ENCODE peak calls at places on chromosomes 7 and 10, in eight cellular contexts. A is IMR-90; P is natural killer cell; Z is PC-3; J is activated CD8-positive, alpha-beta memory T cell treated with anti-CD3 and anti-CD28 coated beads, Interleukin-2, amount 10 ng/mL, durations not matched to agents 7 days and 5 days; Y is sciatic nerve; N is Right ventricle myocardium inferior; H is upper lobe of left lung. V is an unnamed sample.

GRCh38 chr10:35442006-35442405 is 105.7 kb downstream of the CCNY start:
- ATAC-seq in A (peak; percentile 35), P (peak; percentile 52), Z (no peak), J (no peak), Y (no peak), N (no peak), H (no peak), V (peak; percentile 64)

GRCh38 chr10:580796-581195 is 108.7 kb downstream of the DIP2C start:
- ATAC-seq in A (peak; percentile 91), P (no peak), Z (peak; percentile 94), J (no peak), Y (peak; percentile 89), N (peak; percentile 82), H (peak; percentile 80), V (no peak)

GRCh38 chr10:89475567-89475966 is 59.8 kb downstream of the SLC16A12 start:
- ATAC-seq in A (peak; percentile 13), P (no peak), Z (no peak), J (no peak), Y (peak; percentile 8), N (no peak), H (no peak), V (no peak)

GRCh38 chr7:22219739-22220493 is 137.0 kb downstream of the RAPGEF5 start:
- ATAC-seq in A (no peak), P (no peak), Z (no peak), J (no peak), Y (peak; percentile 63), N (peak; percentile 65), H (no peak), V (no peak)

GRCh38 chr10:78688945-78689935 is 379.5 kb upstream of the ZMIZ1 start:
- ATAC-seq in A (no peak), P (no peak), Z (no peak), J (no peak), Y (peak; percentile 88), N (peak; percentile 32), H (no peak), V (no peak)

GRCh38 chr10:128851726-128852125 is 615.3 kb upstream of the MGMT start:
- ATAC-seq in A (no peak), P (no peak), Z (no peak), J (no peak), Y (no peak), N (no peak), H (no peak), V (no peak)

GRCh38 chr7:155255660-155256059 is 42.0 kb upstream of the INSIG1 start:
- ATAC-seq in A (no peak), P (no peak), Z (no peak), J (no peak), Y (no peak), N (no peak), H (no peak), V (peak; percentile 90)

GRCh38 chr7:54859066-54859465 is 100.1 kb upstream of the SEC61G start:
- ATAC-seq in A (no peak), P (no peak), Z (no peak), J (no peak), Y (no peak), N (no peak), H (no peak), V (no peak)

GRCh38 chr7:138500892-138501291 is 40.8 kb downstream of the TRIM24 start:
- ATAC-seq in A (no peak), P (no peak), Z (peak; percentile 27), J (no peak), Y (no peak), N (no peak), H (no peak), V (peak; percentile 38)

GRCh38 chr7:22549667-22550513 is 49.9 kb upstream of the STEAP1B start:
- ATAC-seq in A (peak; percentile 75), P (peak; percentile 65), Z (peak; percentile 84), J (peak; percentile 60), Y (peak; percentile 33), N (no peak), H (peak; percentile 54), V (peak; percentile 37)

GRCh38 chr7:115868369-115868768 is 162.2 kb downstream of the TFEC start:
- ATAC-seq in A (no peak), P (no peak), Z (no peak), J (no peak), Y (no peak), N (no peak), H (no peak), V (no peak)

GRCh38 chr10:88399240-88399639 is 183.9 kb downstream of the RNLS start:
- ATAC-seq in A (no peak), P (no peak), Z (no peak), J (no peak), Y (no peak), N (no peak), H (no peak), V (no peak)

GRCh38 chr7:20340839-20341238 is 10.1 kb downstream of the ITGB8 start:
- ATAC-seq in A (no peak), P (no peak), Z (peak; percentile 94), J (no peak), Y (peak; percentile 78), N (no peak), H (no peak), V (no peak)

GRCh38 chr10:91621483-91622113 is 11.3 kb downstream of the PPP1R3C start:
- ATAC-seq in A (no peak), P (no peak), Z (no peak), J (no peak), Y (no peak), N (peak; percentile 74), H (no peak), V (no peak)

GRCh38 chr10:6796231-6796630 is 216.2 kb upstream of the PRKCQ start:
- ATAC-seq in A (no peak), P (no peak), Z (no peak), J (no peak), Y (no peak), N (no peak), H (no peak), V (no peak)

GRCh38 chr10:62996925-62997324 is 136.2 kb upstream of the NRBF2 start:
- ATAC-seq in A (no peak), P (no peak), Z (no peak), J (no peak), Y (no peak), N (peak; percentile 85), H (no peak), V (no peak)

GRCh38 chr7:125668321-125668993 is 738.8 kb upstream of the POT1 start:
- ATAC-seq in A (no peak), P (no peak), Z (no peak), J (no peak), Y (no peak), N (no peak), H (no peak), V (no peak)

GRCh38 chr7:128011079-128011670 is 20.1 kb downstream of the LRRC4 start:
- ATAC-seq in A (peak; percentile 42), P (no peak), Z (no peak), J (no peak), Y (peak; percentile 58), N (peak; percentile 74), H (no peak), V (no peak)

GRCh38 chr7:85068796-85069195 is 118.1 kb downstream of the SEMA3D start:
- ATAC-seq in A (peak; percentile 67), P (no peak), Z (peak; percentile 91), J (no peak), Y (peak; percentile 94), N (peak; percentile 70), H (no peak), V (no peak)

GRCh38 chr10:4867520-4868356 is 41.7 kb downstream of the AKR1E2 start:
- ATAC-seq in A (no peak), P (no peak), Z (no peak), J (no peak), Y (no peak), N (peak; percentile 98), H (no peak), V (no peak)

V was measured in activated T-helper 17 cell treated with anti-CD3 and anti-CD28 coated beads, Interleukin-2, amount 50 U/mL, for 72 hours.